ENCODE peak calls at places on chromosomes 5 and 9, in nine cellular contexts. S is small intestine, K is cardiac muscle cell, D is ovary, H is colonic mucosa, Q is fibroblast of lung, J is heart left ventricle, V is uterus, B is tibial artery. I is an unnamed sample. For H3K27me3, the result is how much of the 10 kb centered on the place peaks cover.

GRCh38 chr5:87354496-87354895 is 58.2 kb downstream of the CCNH start:
- DNase-seq in H (no peak), K (no peak), B (no peak), D (no peak), S (no peak), V (no peak), Q (no peak), J (no peak), I (no peak)

GRCh38 chr5:88761939-88762338 is 121.0 kb downstream of the MEF2C start:
- DNase-seq in Q (no peak), V (no peak), K (no peak), B (no peak), J (no peak), D (no peak), S (no peak), H (no peak), I (no peak)

GRCh38 chr5:154370119-154370518 is 75.7 kb upstream of the SAP30L start:
- DNase-seq in K (no peak), D (no peak), Q (peak), J (no peak), V (no peak), H (no peak), B (no peak), S (no peak), I (no peak)

GRCh38 chr5:62208218-62208852 is 97.7 kb upstream of the KIF2A start:
- DNase-seq in Q (no peak), B (no peak), J (no peak), S (no peak), K (peak), V (no peak), D (no peak), H (no peak), I (no peak)

GRCh38 chr5:140145818-140146522 is 20.2 kb downstream of the IGIP start:
- DNase-seq in V (peak), K (peak), B (peak), H (peak), D (peak), J (peak), Q (peak), S (peak), I (peak)

GRCh38 chr5:179679014-179679674 is 1.7 kb downstream of the CBY3 start:
- DNase-seq in H (peak), D (peak), S (no peak), B (peak), J (peak), Q (peak), K (no peak), V (peak), I (no peak)

GRCh38 chr5:181223729-181224389 is 778 bp downstream of the TRIM41 start:
- DNase-seq in V (no peak), Q (peak), K (peak), J (peak), B (no peak), S (no peak), H (peak), D (no peak), I (no peak)

GRCh38 chr9:17453751-17454150 is 125.1 kb upstream of the SH3GL2 start:
- DNase-seq in H (no peak), V (no peak), B (no peak), J (no peak), S (no peak), K (no peak), D (no peak), Q (peak), I (no peak)

GRCh38 chr9:70036641-70037040 is 7.0 kb upstream of the MAMDC2 start:
- DNase-seq in S (no peak), D (no peak), J (no peak), K (no peak), B (no peak), V (peak), Q (no peak), H (no peak), I (no peak)

GRCh38 chr9:35287986-35288515 is 126.2 kb downstream of the UNC13B start:
- DNase-seq in V (no peak), B (no peak), K (no peak), D (no peak), Q (no peak), H (no peak), S (no peak), J (no peak), I (no peak)

GRCh38 chr5:15500326-15500958 is 462 bp downstream of the FBXL7 start:
- DNase-seq in B (peak), D (peak), K (peak), H (peak), V (peak), S (no peak), J (peak), Q (peak), I (no peak)

GRCh38 chr5:68011801-68012200 is 203.8 kb upstream of the PIK3R1 start:
- DNase-seq in J (no peak), Q (peak), B (no peak), V (no peak), D (no peak), H (no peak), K (no peak), S (no peak), I (no peak)

GRCh38 chr5:88707216-88707965 is 175.6 kb downstream of the MEF2C start:
- DNase-seq in V (no peak), H (no peak), K (no peak), Q (peak), J (no peak), B (no peak), D (no peak), S (no peak), I (no peak)

GRCh38 chr9:70484232-70485130 is 70.0 kb upstream of the KLF9 start:
- DNase-seq in Q (peak), S (peak), K (peak), V (peak), D (no peak), J (no peak), B (no peak), H (peak), I (no peak)

GRCh38 chr5:140575309-140575708 is 10.7 kb downstream of the SLC35A4 start:
- DNase-seq in Q (peak), B (no peak), S (peak), J (peak), D (no peak), H (peak), V (no peak), K (no peak), I (no peak)

GRCh38 chr5:39452846-39453245 is 28.1 kb upstream of the DAB2 start:
- DNase-seq in B (no peak), V (no peak), J (no peak), Q (peak), D (no peak), H (no peak), K (no peak), S (no peak), I (no peak)

GRCh38 chr9:249025-249424 is 34.4 kb downstream of the DOCK8 start:
- DNase-seq in H (no peak), V (no peak), K (no peak), S (no peak), B (no peak), Q (no peak), D (no peak), J (no peak), I (no peak)

GRCh38 chr9:14155237-14155636 is 158.7 kb downstream of the NFIB start:
- DNase-seq in S (no peak), D (no peak), K (no peak), J (no peak), Q (no peak), H (no peak), V (no peak), B (no peak), I (no peak)
- H3K27me3 ChIP-seq in S (under half), D (under half), K (under half), J (under half), Q (under half), H (under half), V (under half), B (under half), I (under half)

GRCh38 chr5:1887400-1888360 is 5.0 kb upstream of the IRX4 start:
- DNase-seq in J (no peak), Q (no peak), B (no peak), K (peak), V (no peak), D (no peak), S (no peak), H (no peak), I (no peak)
- H3K27me3 ChIP-seq in J (half or more), Q (under half), B (half or more), K (half or more), V (under half), D (under half), S (under half), H (half or more), I (half or more)

GRCh38 chr5:135048930-135049329 is 14.9 kb upstream of the PITX1 start:
- DNase-seq in B (no peak), K (no peak), J (no peak), Q (no peak), H (no peak), S (no peak), D (no peak), V (no peak), I (no peak)

GRCh38 chr5:135045488-135045887 is 11.5 kb upstream of the PITX1 start:
- DNase-seq in V (no peak), D (no peak), H (no peak), Q (no peak), J (no peak), S (no peak), K (no peak), B (no peak), I (no peak)

GRCh38 chr5:135048286-135048685 is 14.3 kb upstream of the PITX1 start:
- DNase-seq in K (no peak), D (no peak), Q (no peak), S (no peak), V (no peak), B (no peak), H (no peak), J (no peak), I (no peak)

GRCh38 chr5:135047347-135047695 is 13.3 kb upstream of the PITX1 start:
- DNase-seq in H (no peak), D (no peak), V (no peak), B (no peak), J (no peak), S (peak), Q (no peak), K (no peak), I (no peak)

DNA sequence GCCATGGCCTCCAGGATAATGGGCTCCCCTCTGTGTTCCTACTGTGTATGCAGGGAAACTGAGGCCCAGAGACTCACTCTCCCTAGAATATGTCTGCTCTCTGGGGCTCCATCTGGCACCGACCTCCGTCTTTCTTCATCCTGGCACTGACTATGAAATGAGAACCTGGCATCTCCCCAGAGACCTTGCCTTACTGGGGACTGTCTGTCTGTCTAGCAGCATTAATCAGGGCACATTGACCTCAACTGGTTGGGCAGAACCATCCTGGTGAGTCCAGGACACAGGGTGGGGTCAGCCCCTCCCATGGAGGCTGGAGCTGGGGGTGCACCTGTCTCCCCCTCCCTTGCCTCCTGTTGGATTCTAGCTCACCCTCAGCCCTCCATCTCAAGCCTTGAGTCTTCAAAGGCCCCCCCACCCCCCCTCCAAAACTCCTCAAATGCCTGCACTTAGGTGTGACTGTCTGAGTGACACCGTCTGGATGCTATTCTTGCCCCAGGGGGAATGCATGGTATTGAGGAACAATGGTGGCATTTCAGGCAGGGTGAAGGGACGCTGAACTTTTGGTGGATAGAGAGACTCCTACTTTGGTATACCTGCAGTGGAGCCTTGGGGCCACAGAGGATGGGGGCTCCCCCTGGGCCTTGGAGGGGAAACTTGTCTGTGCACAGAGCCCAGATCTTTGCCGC is 12.8 kb upstream of the PITX1 start:
- DNase-seq in D (no peak), B (no peak), J (no peak), S (no peak), Q (no peak), V (no peak), H (no peak), K (no peak), I (no peak)
- H3K27me3 ChIP-seq in D (under half), B (under half), J (half or more), S (under half), Q (under half), V (under half), H (under half), K (half or more), I (half or more)

GRCh38 chr5:73433982-73434342 is 14.6 kb downstream of the FOXD1 start:
- DNase-seq in H (no peak), S (no peak), V (no peak), Q (peak), K (no peak), D (no peak), B (no peak), J (no peak), I (no peak)

GRCh38 chr5:73433272-73433981 is 15.2 kb downstream of the FOXD1 start:
- DNase-seq in H (no peak), J (no peak), V (no peak), K (no peak), D (no peak), B (no peak), Q (no peak), S (no peak), I (no peak)

GRCh38 chr5:73434461-73434860 is 14.1 kb downstream of the FOXD1 start:
- DNase-seq in Q (no peak), H (no peak), B (no peak), S (no peak), K (no peak), V (no peak), J (no peak), D (no peak), I (no peak)

GRCh38 chr5:73434921-73435320 is 13.7 kb downstream of the FOXD1 start:
- DNase-seq in D (no peak), Q (no peak), V (no peak), K (no peak), B (no peak), S (no peak), H (no peak), J (no peak), I (no peak)

DNA sequence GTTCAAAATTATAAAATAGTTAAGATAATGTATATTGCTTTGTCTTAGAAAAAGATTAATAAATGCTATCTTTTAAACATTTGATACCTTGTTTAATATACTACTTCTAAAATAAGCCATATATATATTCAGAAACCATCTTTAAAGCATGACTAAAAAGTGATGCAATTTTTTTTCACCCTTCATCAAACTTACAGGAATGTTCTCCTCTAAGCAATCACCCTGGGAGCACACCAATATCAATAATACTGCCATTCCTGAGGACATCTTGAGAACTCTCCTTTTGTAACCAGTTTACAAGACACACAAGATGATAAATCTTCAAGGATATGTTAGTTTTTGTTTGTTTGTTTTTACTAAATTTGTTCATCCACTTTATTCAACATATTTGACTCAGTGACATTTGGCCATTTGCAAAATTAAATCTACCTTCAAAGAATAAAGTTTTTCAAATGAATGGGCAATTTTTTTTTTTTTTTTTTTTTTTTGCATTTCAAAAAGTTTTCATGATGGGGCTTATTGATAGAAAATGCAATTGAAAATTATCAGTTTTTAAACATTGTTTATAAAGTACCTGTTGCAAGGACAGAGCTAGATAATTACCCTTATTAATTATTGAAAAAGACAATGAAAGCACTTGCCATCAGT is 17.2 kb downstream of the FOXD1 start:
- DNase-seq in H (no peak), K (no peak), S (no peak), B (no peak), V (no peak), D (no peak), Q (no peak), J (no peak), I (no peak)
- H3K27me3 ChIP-seq in H (under half), K (half or more), S (under half), B (half or more), V (under half), D (under half), Q (under half), J (half or more), I (under half)

GRCh38 chr5:172148381-172148780 is 39.6 kb downstream of the STK10 start:
- DNase-seq in H (no peak), J (no peak), D (no peak), K (no peak), Q (no peak), S (no peak), B (no peak), V (no peak), I (no peak)

GRCh38 chr5:172145870-172146747 is 41.9 kb downstream of the STK10 start:
- DNase-seq in S (no peak), K (no peak), Q (no peak), J (no peak), B (no peak), H (peak), D (no peak), V (no peak), I (no peak)

GRCh38 chr5:172149073-172149472 is 39.0 kb downstream of the STK10 start:
- DNase-seq in D (no peak), S (no peak), Q (peak), J (no peak), H (no peak), V (no peak), B (no peak), K (no peak), I (no peak)

GRCh38 chr5:172146748-172147092 is 41.3 kb downstream of the STK10 start:
- DNase-seq in K (no peak), V (no peak), Q (no peak), B (no peak), D (no peak), S (no peak), H (no peak), J (no peak), I (no peak)

DNA sequence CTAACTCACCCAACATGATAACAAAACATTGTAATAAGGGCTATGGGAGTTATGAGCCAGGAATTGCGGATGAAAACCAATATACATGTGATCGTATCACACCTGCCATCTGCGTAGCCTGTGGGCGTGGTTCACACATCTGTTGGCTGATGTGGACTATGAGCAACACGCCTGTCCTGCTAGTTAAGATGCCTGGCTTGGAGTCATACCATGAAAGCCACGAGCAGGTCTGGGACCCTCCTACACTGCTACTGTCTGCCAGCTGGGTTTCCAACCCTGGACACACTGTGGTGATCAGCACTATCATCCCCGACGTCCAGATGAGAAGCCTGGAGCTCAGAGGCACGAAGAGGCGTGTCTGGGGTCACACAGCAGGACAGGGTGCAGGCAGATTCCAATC is 40.2 kb downstream of the STK10 start:
- DNase-seq in B (no peak), V (no peak), H (peak), Q (no peak), K (no peak), S (peak), J (no peak), D (no peak), I (no peak)
- H3K27me3 ChIP-seq in B (under half), V (under half), H (under half), Q (under half), K (under half), S (under half), J (under half), D (under half), I (under half)

GRCh38 chr9:132588501-132589147 is 6.2 kb downstream of the BARHL1 start:
- DNase-seq in K (no peak), S (no peak), V (no peak), Q (no peak), D (no peak), B (no peak), J (no peak), H (no peak), I (no peak)
- H3K27me3 ChIP-seq in K (half or more), S (under half), V (under half), Q (half or more), D (under half), B (half or more), J (half or more), H (half or more), I (half or more)

I was measured in kidney epithelial cell.